ENCODE peak calls at places on chromosomes 11 and 22, in four cellular contexts. One of them, this sample, is unnamed.

GRCh38 chr22:26585104-26585790 is 4.7 kb downstream of the TPST2 start:
- DNase-seq in H54: peak
- DNase-seq in activated gamma-delta T cell treated with anti-CD3 and anti-CD28 coated beads, Interleukin-2, amount 50 U/mL, for 16 hours: no peak
- DNase-seq in stimulated activated CD4-positive, alpha-beta T cell treated with anti-CD3 and anti-CD28 coated beads, Interleukin-2, amount 100 ng/mL, for 24 hours: no peak
- DNase-seq in this sample: peak

GRCh38 chr22:39325392-39325932 is 6.0 kb upstream of the RPL3 start:
- DNase-seq in H54: no peak
- DNase-seq in activated gamma-delta T cell treated with anti-CD3 and anti-CD28 coated beads, Interleukin-2, amount 50 U/mL, for 16 hours: no peak
- DNase-seq in stimulated activated CD4-positive, alpha-beta T cell treated with anti-CD3 and anti-CD28 coated beads, Interleukin-2, amount 100 ng/mL, for 24 hours: no peak
- DNase-seq in this sample: no peak

GRCh38 chr11:127805771-127806170 is 781.6 kb downstream of the ETS1 start:
- DNase-seq in H54: no peak
- DNase-seq in activated gamma-delta T cell treated with anti-CD3 and anti-CD28 coated beads, Interleukin-2, amount 50 U/mL, for 16 hours: no peak
- DNase-seq in stimulated activated CD4-positive, alpha-beta T cell treated with anti-CD3 and anti-CD28 coated beads, Interleukin-2, amount 100 ng/mL, for 24 hours: no peak
- DNase-seq in this sample: no peak

GRCh38 chr11:100639140-100639539 is 47.9 kb upstream of the ARHGAP42 start:
- DNase-seq in H54: no peak
- DNase-seq in activated gamma-delta T cell treated with anti-CD3 and anti-CD28 coated beads, Interleukin-2, amount 50 U/mL, for 16 hours: no peak
- DNase-seq in stimulated activated CD4-positive, alpha-beta T cell treated with anti-CD3 and anti-CD28 coated beads, Interleukin-2, amount 100 ng/mL, for 24 hours: no peak
- DNase-seq in this sample: no peak

GRCh38 chr11:83438438-83438837 is 152.3 kb upstream of the CCDC90B start:
- DNase-seq in H54: no peak
- DNase-seq in activated gamma-delta T cell treated with anti-CD3 and anti-CD28 coated beads, Interleukin-2, amount 50 U/mL, for 16 hours: no peak
- DNase-seq in stimulated activated CD4-positive, alpha-beta T cell treated with anti-CD3 and anti-CD28 coated beads, Interleukin-2, amount 100 ng/mL, for 24 hours: no peak
- DNase-seq in this sample: no peak

GRCh38 chr11:762421-763072 is 14.7 kb downstream of the GATD1 start:
- DNase-seq in H54: peak
- DNase-seq in activated gamma-delta T cell treated with anti-CD3 and anti-CD28 coated beads, Interleukin-2, amount 50 U/mL, for 16 hours: no peak
- DNase-seq in stimulated activated CD4-positive, alpha-beta T cell treated with anti-CD3 and anti-CD28 coated beads, Interleukin-2, amount 100 ng/mL, for 24 hours: peak
- DNase-seq in this sample: no peak

GRCh38 chr11:128520206-128520885 is 67.0 kb downstream of the ETS1 start:
- DNase-seq in H54: no peak
- DNase-seq in activated gamma-delta T cell treated with anti-CD3 and anti-CD28 coated beads, Interleukin-2, amount 50 U/mL, for 16 hours: no peak
- DNase-seq in stimulated activated CD4-positive, alpha-beta T cell treated with anti-CD3 and anti-CD28 coated beads, Interleukin-2, amount 100 ng/mL, for 24 hours: no peak
- DNase-seq in this sample: no peak

GRCh38 chr11:111148116-111148515 is 97.4 kb upstream of the POU2AF2 start:
- DNase-seq in H54: no peak
- DNase-seq in activated gamma-delta T cell treated with anti-CD3 and anti-CD28 coated beads, Interleukin-2, amount 50 U/mL, for 16 hours: no peak
- DNase-seq in stimulated activated CD4-positive, alpha-beta T cell treated with anti-CD3 and anti-CD28 coated beads, Interleukin-2, amount 100 ng/mL, for 24 hours: no peak
- DNase-seq in this sample: no peak

GRCh38 chr22:27507066-27507715 is 294.4 kb downstream of the MN1 start:
- DNase-seq in H54: no peak
- DNase-seq in activated gamma-delta T cell treated with anti-CD3 and anti-CD28 coated beads, Interleukin-2, amount 50 U/mL, for 16 hours: no peak
- DNase-seq in stimulated activated CD4-positive, alpha-beta T cell treated with anti-CD3 and anti-CD28 coated beads, Interleukin-2, amount 100 ng/mL, for 24 hours: no peak
- DNase-seq in this sample: no peak

GRCh38 chr22:20742764-20743163 is 31.1 kb upstream of the SERPIND1 start:
- DNase-seq in H54: no peak
- DNase-seq in activated gamma-delta T cell treated with anti-CD3 and anti-CD28 coated beads, Interleukin-2, amount 50 U/mL, for 16 hours: no peak
- DNase-seq in stimulated activated CD4-positive, alpha-beta T cell treated with anti-CD3 and anti-CD28 coated beads, Interleukin-2, amount 100 ng/mL, for 24 hours: no peak
- DNase-seq in this sample: no peak

GRCh38 chr11:93869830-93870229 is 19.4 kb upstream of the VSTM5 start:
- DNase-seq in H54: no peak
- DNase-seq in activated gamma-delta T cell treated with anti-CD3 and anti-CD28 coated beads, Interleukin-2, amount 50 U/mL, for 16 hours: no peak
- DNase-seq in stimulated activated CD4-positive, alpha-beta T cell treated with anti-CD3 and anti-CD28 coated beads, Interleukin-2, amount 100 ng/mL, for 24 hours: no peak
- DNase-seq in this sample: no peak

GRCh38 chr11:34358258-34358665 is 452 bp upstream of the ABTB2 start:
- DNase-seq in H54: peak
- DNase-seq in activated gamma-delta T cell treated with anti-CD3 and anti-CD28 coated beads, Interleukin-2, amount 50 U/mL, for 16 hours: peak
- DNase-seq in stimulated activated CD4-positive, alpha-beta T cell treated with anti-CD3 and anti-CD28 coated beads, Interleukin-2, amount 100 ng/mL, for 24 hours: no peak
- DNase-seq in this sample: no peak

GRCh38 chr11:2074266-2074825 is 64.8 kb downstream of the IGF2 start:
- DNase-seq in H54: no peak
- DNase-seq in activated gamma-delta T cell treated with anti-CD3 and anti-CD28 coated beads, Interleukin-2, amount 50 U/mL, for 16 hours: no peak
- DNase-seq in stimulated activated CD4-positive, alpha-beta T cell treated with anti-CD3 and anti-CD28 coated beads, Interleukin-2, amount 100 ng/mL, for 24 hours: no peak
- DNase-seq in this sample: no peak

GRCh38 chr11:122737951-122738693 is 82.6 kb downstream of the UBASH3B start:
- DNase-seq in H54: no peak
- DNase-seq in activated gamma-delta T cell treated with anti-CD3 and anti-CD28 coated beads, Interleukin-2, amount 50 U/mL, for 16 hours: no peak
- DNase-seq in stimulated activated CD4-positive, alpha-beta T cell treated with anti-CD3 and anti-CD28 coated beads, Interleukin-2, amount 100 ng/mL, for 24 hours: no peak
- DNase-seq in this sample: no peak

GRCh38 chr11:6248248-6248647 is 9.4 kb downstream of the CNGA4 start:
- DNase-seq in H54: no peak
- DNase-seq in activated gamma-delta T cell treated with anti-CD3 and anti-CD28 coated beads, Interleukin-2, amount 50 U/mL, for 16 hours: no peak
- DNase-seq in stimulated activated CD4-positive, alpha-beta T cell treated with anti-CD3 and anti-CD28 coated beads, Interleukin-2, amount 100 ng/mL, for 24 hours: no peak
- DNase-seq in this sample: no peak